ENCODE peak calls at places on chromosomes 7 and 10, in five cellular contexts. One of them, this sample, is unnamed.

GRCh38 chr10:97517778-97518561 is 19.2 kb downstream of the UBTD1 start:
- DNase-seq in SK-N-DZ: no peak
- DNase-seq in GM13977: no peak
- DNase-seq in pons: no peak
- DNase-seq in IMR-90: no peak
- DNase-seq in this sample: no peak

GRCh38 chr7:28732037-28732869 is 225.9 kb downstream of the TRIL start:
- DNase-seq in SK-N-DZ: no peak
- DNase-seq in IMR-90: peak
- DNase-seq in GM13977: no peak
- DNase-seq in pons: peak
- DNase-seq in this sample: peak

GRCh38 chr7:130971297-130971696 is 237.3 kb upstream of the KLF14 start:
- DNase-seq in SK-N-DZ: no peak
- DNase-seq in IMR-90: no peak
- DNase-seq in pons: no peak
- DNase-seq in GM13977: no peak
- DNase-seq in this sample: no peak

GRCh38 chr10:30459283-30459682 is 25.3 kb downstream of the MAP3K8 start:
- DNase-seq in pons: peak
- DNase-seq in SK-N-DZ: no peak
- DNase-seq in GM13977: no peak
- DNase-seq in IMR-90: no peak
- DNase-seq in this sample: no peak

GRCh38 chr10:129917936-129918335 is 46.1 kb downstream of the EBF3 start:
- DNase-seq in pons: no peak
- DNase-seq in IMR-90: no peak
- DNase-seq in SK-N-DZ: no peak
- DNase-seq in GM13977: no peak
- DNase-seq in this sample: no peak

GRCh38 chr7:9240016-9240415 is 806.6 kb downstream of the NXPH1 start:
- DNase-seq in IMR-90: no peak
- DNase-seq in SK-N-DZ: no peak
- DNase-seq in GM13977: no peak
- DNase-seq in pons: no peak
- DNase-seq in this sample: no peak

GRCh38 chr10:124004372-124004928 is 88.9 kb downstream of the CHST15 start:
- DNase-seq in SK-N-DZ: no peak
- DNase-seq in IMR-90: no peak
- DNase-seq in pons: no peak
- DNase-seq in GM13977: no peak
- DNase-seq in this sample: no peak

GRCh38 chr7:143002106-143002505 is 24.8 kb downstream of the OR9A2 start:
- DNase-seq in SK-N-DZ: no peak
- DNase-seq in pons: no peak
- DNase-seq in GM13977: peak
- DNase-seq in IMR-90: no peak
- DNase-seq in this sample: peak

GRCh38 chr10:3850999-3851937 is 66.3 kb upstream of the KLF6 start:
- DNase-seq in IMR-90: peak
- DNase-seq in SK-N-DZ: no peak
- DNase-seq in GM13977: no peak
- DNase-seq in pons: peak
- DNase-seq in this sample: peak